ENCODE peak calls at places on chromosome 21, in seven cellular contexts. E is HCT116, R is transverse colon, W is heart left ventricle, X is stomach, Z is tibial nerve, L is prostate gland. O is an unnamed sample.
A peak's percentile ranks its signal among the peaks of the same experiment; 100 is the strongest.

GRCh38 chr21:36079010-36079649 is 9.3 kb downstream of the CBR1 start:
- DNase-seq in W (no peak), R (peak; percentile 61), X (peak; percentile 53), Z (no peak), E (no peak), L (no peak), O (peak; percentile 76)

GRCh38 chr21:41250519-41250918 is 66.1 kb upstream of the FAM3B start:
- DNase-seq in L (peak; percentile 87), Z (no peak), X (peak; percentile 63), W (no peak), R (no peak), E (no peak), O (no peak)

GRCh38 chr21:17527711-17528110 is 14.9 kb downstream of the CXADR start:
- DNase-seq in W (no peak), Z (no peak), R (no peak), X (no peak), L (no peak), E (no peak), O (no peak)

GRCh38 chr21:34642211-34643075 is 26.4 kb upstream of the CLIC6 start:
- DNase-seq in R (no peak), X (no peak), L (no peak), W (no peak), E (no peak), Z (no peak), O (peak; percentile 19)

GRCh38 chr21:18049461-18049860 is 195.2 kb upstream of the CHODL start:
- DNase-seq in Z (no peak), W (no peak), E (no peak), R (no peak), L (no peak), X (no peak), O (no peak)

GRCh38 chr21:45330075-45330781 is 42.5 kb upstream of the POFUT2 start:
- DNase-seq in Z (no peak), R (peak; percentile 26), W (peak; percentile 44), E (no peak), L (no peak), X (no peak), O (peak; percentile 57)

GRCh38 chr21:41488080-41488479 is 19.9 kb downstream of the TMPRSS2 start:
- DNase-seq in E (no peak), W (no peak), X (peak; percentile 68), L (no peak), R (no peak), Z (no peak), O (no peak)

GRCh38 chr21:41755258-41755933 is 11.5 kb downstream of the RIPK4 start:
- DNase-seq in X (no peak), L (no peak), R (no peak), Z (no peak), W (no peak), E (no peak), O (peak; percentile 30)

GRCh38 chr21:39660191-39660590 is 47.5 kb downstream of the B3GALT5 start:
- DNase-seq in E (no peak), W (peak; percentile 62), X (no peak), R (peak; percentile 57), Z (no peak), L (no peak), O (no peak)

GRCh38 chr21:35252831-35253230 is 203.7 kb upstream of the RUNX1 start:
- DNase-seq in X (no peak), W (no peak), E (no peak), R (no peak), Z (no peak), L (no peak), O (no peak)

GRCh38 chr21:42171091-42172053 is 47.6 kb upstream of the ABCG1 start:
- DNase-seq in R (peak; percentile 91), X (peak; percentile 71), E (peak; percentile 68), L (peak; percentile 46), Z (no peak), W (peak; percentile 81), O (no peak)

GRCh38 chr21:36186506-36187399 is 30.1 kb downstream of the DOP1B start:
- DNase-seq in X (no peak), E (no peak), L (no peak), W (peak; percentile 72), Z (no peak), R (no peak), O (no peak)

GRCh38 chr21:39625211-39625895 is 12.6 kb downstream of the B3GALT5 start:
- DNase-seq in X (no peak), E (no peak), R (no peak), Z (no peak), W (no peak), L (no peak), O (peak; percentile 66)

GRCh38 chr21:33230518-33231324 is 983 bp downstream of the IFNAR2 start:
- DNase-seq in X (no peak), W (peak; percentile 60), R (peak; percentile 66), L (peak; percentile 36), Z (no peak), E (no peak), O (peak; percentile 63)
- TF ChIP-seq POLR2A in X (no peak), W (peak; percentile 19), R (no peak), L (no peak), Z (no peak), E (no peak), O (no peak)

GRCh38 chr21:28993293-28993629 is 584 bp upstream of the LTN1 start:
- DNase-seq in E (no peak), L (no peak), Z (no peak), X (no peak), R (no peak), W (no peak), O (no peak)

GRCh38 chr21:28991861-28992525 is 684 bp downstream of the LTN1 start:
- DNase-seq in Z (no peak), L (peak; percentile 10), X (no peak), W (no peak), E (no peak), R (no peak), O (no peak)

DNA sequence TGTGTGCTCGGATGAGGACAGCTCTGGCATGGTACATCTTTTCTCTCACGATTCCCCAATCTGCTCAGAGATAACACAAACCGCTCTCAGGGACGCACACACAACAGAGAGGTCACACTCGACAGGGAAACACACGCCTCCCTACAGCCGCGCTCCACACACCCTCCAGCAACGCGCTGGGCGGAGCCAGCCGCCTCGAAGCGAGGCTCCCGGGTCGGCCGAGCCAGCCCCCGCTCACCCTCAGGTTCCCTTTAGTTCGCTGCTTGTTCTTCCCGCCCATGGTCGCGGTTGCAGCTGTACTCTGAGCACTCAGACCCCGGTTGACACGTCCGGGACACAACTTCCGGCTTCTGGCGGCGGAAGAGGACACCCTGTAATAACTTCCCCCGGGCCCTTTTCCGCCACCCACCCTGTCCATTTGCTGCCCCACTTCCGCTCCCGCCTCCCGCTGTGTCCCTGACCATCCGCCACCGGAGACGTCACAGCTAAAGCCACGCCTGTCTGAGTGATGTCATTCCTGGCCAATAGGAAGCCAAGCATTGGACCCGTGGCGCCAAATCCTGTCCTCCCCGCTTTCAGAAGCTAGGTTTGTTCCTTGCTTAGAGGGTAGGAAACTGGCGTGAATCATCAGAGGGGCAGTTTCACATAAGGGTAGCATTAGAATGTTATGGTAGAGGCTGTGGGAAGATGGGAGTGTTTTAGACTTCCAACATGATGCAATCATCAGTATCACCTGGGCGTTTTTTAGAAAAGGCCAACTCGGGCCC is at the start of gene LTN1:
- DNase-seq in W (peak; percentile 99), E (peak; percentile 98), X (peak; percentile 99), R (peak; percentile 99), L (peak; percentile 99), Z (peak; percentile 98), O (peak; percentile 99)
- TF ChIP-seq CTCF in W (no peak), E (no peak), X (no peak), R (no peak), L (no peak), Z (no peak), O (no peak)

GRCh38 chr21:25953659-25954058 is 216.9 kb downstream of the APP start:
- DNase-seq in E (no peak), W (no peak), L (no peak), X (no peak), R (no peak), Z (no peak), O (no peak)
- H3K27ac ChIP-seq in E (no peak overlapping the region), W (no peak overlapping the region), L (no peak overlapping the region), X (no peak overlapping the region), R (no peak overlapping the region), Z (peak overlapping the region; percentile 49), O (no peak overlapping the region)

GRCh38 chr21:43193651-43194302 is 25.0 kb downstream of the CRYAA start:
- DNase-seq in W (peak; percentile 72), L (peak; percentile 51), Z (peak; percentile 17), R (no peak), E (no peak), X (no peak), O (peak; percentile 27)
- TF ChIP-seq POLR2A in W (no peak), L (peak; percentile 18), Z (no peak), R (no peak), E (no peak), X (no peak), O (no peak)

DNA sequence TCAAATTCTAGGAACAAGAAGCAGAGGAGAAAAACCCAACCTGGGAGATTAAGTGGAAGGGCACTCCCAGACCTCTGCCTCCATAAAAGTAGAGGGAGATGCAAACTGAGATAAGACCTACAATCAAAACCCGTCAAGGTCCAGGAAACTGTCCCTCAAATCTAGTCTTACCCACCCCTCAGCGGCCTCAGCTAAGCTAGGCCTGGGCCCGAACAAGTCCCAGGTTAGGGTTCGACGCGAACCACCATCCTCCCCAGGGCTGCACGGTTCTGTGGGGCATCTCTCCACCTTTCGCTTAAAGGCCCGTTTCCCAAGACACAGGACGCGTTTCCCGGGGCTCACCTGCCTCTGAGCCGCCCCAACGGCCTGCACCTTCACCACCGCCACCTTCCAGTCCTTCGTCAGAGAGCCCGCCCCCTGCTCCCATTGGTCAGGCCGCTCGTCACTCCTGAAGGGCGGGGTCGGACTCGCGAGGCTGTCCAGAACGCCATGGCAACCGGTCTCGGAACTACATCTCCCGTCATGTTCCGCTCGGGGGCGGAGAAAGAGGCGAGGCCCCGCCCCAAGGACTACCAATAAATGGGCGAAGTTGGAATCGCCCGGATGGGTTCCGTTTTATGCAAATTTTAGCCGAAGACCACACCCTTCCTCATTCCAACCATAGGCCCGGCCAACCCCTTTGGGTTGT is at the start of gene CRYZL1:
- DNase-seq in R (peak; percentile 100), E (peak; percentile 99), W (peak; percentile 100), X (peak; percentile 100), Z (peak; percentile 100), L (peak; percentile 100), O (peak; percentile 100)
- TF ChIP-seq CTCF in R (no peak), E (no peak), W (no peak), X (no peak), Z (no peak), L (no peak), O (no peak)